ENCODE peak calls at places on chromosome 2, in four cellular contexts. A is HepG2, C is IMR-90, B is K562. H is an unnamed sample.

GRCh38 chr2:176589956-176590509 is 320.8 kb downstream of the MTX2 start:
- DNase-seq in A (no peak), C (peak; percentile 35), B (no peak), H (no peak)

GRCh38 chr2:67930156-67930555 is 132.6 kb downstream of the C1D start:
- DNase-seq in A (no peak), C (no peak), B (no peak), H (no peak)

GRCh38 chr2:126359494-126359893 is 296.5 kb upstream of the GYPC start:
- DNase-seq in A (no peak), C (peak; percentile 4), B (peak; percentile 15), H (no peak)

GRCh38 chr2:102226612-102227351 is 40.0 kb downstream of the IL1RL2 start:
- DNase-seq in A (no peak), C (peak; percentile 30), B (no peak), H (no peak)

GRCh38 chr2:15673919-15674636 is 82.4 kb downstream of the DDX1 start:
- DNase-seq in A (peak; percentile 73), C (peak; percentile 8), B (no peak), H (no peak)

GRCh38 chr2:37773354-37773753 is 101.9 kb upstream of the CDC42EP3 start:
- DNase-seq in A (no peak), C (no peak), B (no peak), H (no peak)

GRCh38 chr2:213004197-213004821 is 147.1 kb downstream of the IKZF2 start:
- DNase-seq in A (no peak), C (peak; percentile 16), B (no peak), H (no peak)

GRCh38 chr2:176876493-176877103 is 336.0 kb upstream of the HNRNPA3 start:
- DNase-seq in A (no peak), C (no peak), B (no peak), H (no peak)

GRCh38 chr2:236776695-236777251 is 207.1 kb downstream of the ACKR3 start:
- DNase-seq in A (no peak), C (peak; percentile 35), B (no peak), H (peak; percentile 33)

GRCh38 chr2:138105358-138105757 is 141.1 kb downstream of the HNMT start:
- DNase-seq in A (no peak), C (no peak), B (no peak), H (no peak)

GRCh38 chr2:138102664-138103063 is 138.4 kb downstream of the HNMT start:
- DNase-seq in A (no peak), C (no peak), B (no peak), H (no peak)

GRCh38 chr2:138101718-138102117 is 137.4 kb downstream of the HNMT start:
- DNase-seq in A (no peak), C (no peak), B (no peak), H (no peak)

GRCh38 chr2:138103156-138103555 is 138.9 kb downstream of the HNMT start:
- DNase-seq in A (no peak), C (no peak), B (no peak), H (no peak)

GRCh38 chr2:138104071-138104470 is 139.8 kb downstream of the HNMT start:
- DNase-seq in A (no peak), C (no peak), B (no peak), H (no peak)
- TF ChIP-seq MAZ in A (no peak), C (no peak), B (no peak), H (no peak)

DNA sequence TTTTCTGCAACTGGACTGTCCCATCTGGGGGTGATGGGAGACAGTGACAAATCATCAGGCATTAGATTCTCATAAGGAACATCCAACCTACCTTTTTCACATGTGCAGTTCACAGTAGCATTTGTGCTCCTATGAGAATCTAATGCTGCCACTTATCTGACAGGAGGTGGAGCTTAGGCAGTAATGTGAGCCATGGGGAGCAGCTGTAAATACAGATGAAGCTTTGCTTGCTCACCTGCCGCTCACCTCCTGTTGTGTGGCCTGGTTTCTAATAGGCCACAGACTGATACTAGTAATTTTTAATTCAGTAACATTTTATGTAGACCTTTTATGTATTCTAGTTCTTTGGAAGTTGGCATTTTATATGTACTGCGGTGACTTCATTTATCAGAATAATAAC is 180.1 kb upstream of the SPOPL start:
- DNase-seq in A (no peak), C (no peak), B (no peak), H (no peak)
- TF ChIP-seq BHLHE40 in A (no peak), C (no peak), B (no peak), H (no peak)

GRCh38 chr2:16828828-16829160 is 163.2 kb upstream of the CYRIA start:
- DNase-seq in A (no peak), C (no peak), B (no peak), H (no peak)
- TF ChIP-seq MAZ in A (no peak), C (no peak), B (no peak), H (no peak)

DNA sequence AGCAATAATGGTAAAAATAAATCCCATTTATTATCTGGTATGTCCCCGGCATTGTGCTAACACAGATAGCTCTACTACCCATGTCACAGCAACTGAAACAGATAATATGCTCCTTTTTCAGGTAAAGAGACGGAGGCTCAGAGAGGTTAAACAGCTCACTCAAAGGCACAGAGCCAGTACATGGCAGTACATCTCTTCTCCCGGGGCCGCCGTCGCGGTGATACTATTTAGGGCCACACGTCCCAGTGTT is 693 bp upstream of the PDK1 start:
- DNase-seq in A (no peak), C (no peak), B (no peak), H (no peak)
- TF ChIP-seq BHLHE40 in A (no peak), C (no peak), B (no peak), H (no peak)

GRCh38 chr2:26649322-26649721 is 8.2 kb upstream of the CIB4 start:
- DNase-seq in A (no peak), C (no peak), B (no peak), H (no peak)
- TF ChIP-seq MAZ in A (no peak), C (no peak), B (no peak), H (no peak)

GRCh38 chr2:219249203-219249980 is 3.7 kb upstream of the TUBA4B start:
- DNase-seq in A (peak; percentile 96), C (peak; percentile 75), B (no peak), H (peak; percentile 93)
- TF ChIP-seq BHLHE40 in A (no peak), C (no peak), B (no peak), H (no peak)

DNA sequence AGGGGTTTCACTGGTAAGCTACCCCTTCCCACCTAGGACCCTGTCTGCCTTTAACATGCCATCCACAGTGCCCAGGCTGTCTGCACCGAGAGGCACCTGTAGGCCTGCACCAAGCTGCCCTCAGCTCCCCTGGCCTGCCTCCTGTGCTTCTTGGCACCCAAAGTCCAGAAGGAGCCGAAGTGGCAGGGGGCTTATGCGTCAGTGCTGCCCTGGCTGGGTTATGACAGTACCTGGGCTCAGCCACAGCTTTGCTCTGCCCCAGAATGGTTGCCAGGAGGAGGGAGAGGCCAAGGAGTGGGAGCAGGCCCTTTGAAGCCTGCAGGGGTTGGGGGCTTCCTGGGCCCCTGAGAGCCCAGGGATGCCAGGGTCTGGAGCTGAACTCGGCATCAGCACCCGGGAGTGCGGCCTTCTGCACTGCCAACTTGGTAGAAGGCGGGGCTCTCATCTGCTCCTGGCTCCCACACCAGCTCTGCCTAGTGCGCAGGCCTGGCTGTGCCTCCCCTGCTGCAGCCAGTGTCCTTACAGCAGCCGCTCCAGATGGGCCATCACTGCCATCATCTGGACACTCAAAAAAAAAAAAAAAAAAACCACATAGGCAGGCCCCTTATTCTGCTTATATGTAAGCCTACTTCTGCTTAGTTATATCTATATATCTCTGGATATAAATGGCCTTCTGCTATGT is 155.4 kb downstream of the THSD7B start:
- DNase-seq in A (peak; percentile 7), C (no peak), B (no peak), H (no peak)
- TF ChIP-seq MAZ in A (no peak), C (no peak), B (no peak), H (no peak)

DNA sequence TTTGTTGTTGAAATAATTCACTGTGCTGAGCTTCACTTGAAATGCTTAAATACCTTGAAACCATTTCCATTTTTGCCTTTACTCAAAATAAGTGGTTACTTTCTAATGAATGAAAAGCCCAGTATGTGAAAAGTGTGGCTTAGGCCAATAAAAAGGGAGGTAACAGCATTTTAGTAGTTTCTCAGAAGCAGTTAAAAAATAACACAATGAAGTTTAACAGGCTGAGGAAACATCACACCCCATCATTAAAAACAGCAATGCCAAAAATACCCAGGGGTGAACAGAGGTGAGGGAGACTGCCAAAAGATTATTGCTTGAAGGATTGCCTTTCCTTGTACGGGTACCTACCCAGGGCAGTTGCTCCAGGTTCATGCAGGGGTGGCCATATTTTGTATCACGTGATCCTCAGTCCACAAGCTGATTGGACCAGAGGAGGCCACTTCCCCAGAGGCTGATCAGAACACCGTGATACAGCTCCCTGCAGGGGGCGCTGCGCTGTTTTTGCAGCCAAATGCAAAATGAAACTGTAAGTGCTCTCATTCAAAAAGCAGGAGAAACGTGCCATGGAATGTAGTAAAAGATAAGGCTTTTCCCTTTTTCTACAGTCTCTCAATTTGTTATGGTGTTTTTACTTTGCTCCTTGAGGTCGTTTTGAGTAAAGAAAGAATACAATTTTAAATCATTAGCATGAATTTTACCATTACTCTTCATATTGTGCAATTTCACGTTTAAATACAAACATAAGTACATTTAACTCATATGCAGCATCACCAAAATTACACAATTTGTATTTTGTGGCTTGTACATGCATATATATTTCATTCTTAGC is 70.2 kb upstream of the SH3BP4 start:
- DNase-seq in A (peak; percentile 98), C (peak; percentile 97), B (peak; percentile 91), H (peak; percentile 95)
- TF ChIP-seq BHLHE40 in A (peak; percentile 86), C (peak; percentile 88), B (no peak), H (no peak)

GRCh38 chr2:107418713-107419112 is 408.0 kb upstream of the RGPD4 start:
- DNase-seq in A (no peak), C (no peak), B (no peak), H (no peak)

GRCh38 chr2:107414376-107414775 is 412.3 kb upstream of the RGPD4 start:
- DNase-seq in A (no peak), C (no peak), B (no peak), H (no peak)

DNA sequence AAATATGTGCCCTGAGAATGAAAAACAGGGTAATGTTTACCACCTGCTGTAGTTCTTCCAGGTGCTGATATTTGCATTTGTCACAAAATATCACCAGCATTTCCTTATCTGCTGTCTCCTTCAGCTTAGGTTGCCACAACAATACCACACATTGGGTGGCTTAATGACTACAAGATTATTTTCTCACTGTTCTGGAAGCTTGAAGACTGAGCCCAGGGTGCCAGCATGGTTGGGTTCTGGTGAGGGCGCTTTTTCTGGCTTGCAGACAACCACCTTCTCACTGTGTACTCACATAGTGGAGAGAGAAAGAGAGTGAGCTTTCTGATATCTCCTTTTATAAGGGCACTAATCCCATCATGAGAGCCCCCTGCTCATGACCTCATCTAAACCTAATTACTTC is 407.5 kb upstream of the RGPD4 start:
- DNase-seq in A (no peak), C (no peak), B (no peak), H (no peak)
- TF ChIP-seq MAZ in A (no peak), C (no peak), B (no peak), H (no peak)

GRCh38 chr2:231710751-231711676 is 2.7 kb downstream of the PTMA start:
- DNase-seq in A (no peak), C (no peak), B (no peak), H (no peak)

GRCh38 chr2:231708773-231709635 is 679 bp downstream of the PTMA start:
- DNase-seq in A (no peak), C (peak; percentile 31), B (peak; percentile 18), H (no peak)

GRCh38 chr2:231708050-231708772 is at the start of gene PTMA:
- DNase-seq in A (peak; percentile 98), C (peak; percentile 100), B (peak; percentile 90), H (peak; percentile 100)

GRCh38 chr2:231709981-231710750 is 1.8 kb downstream of the PTMA start:
- DNase-seq in A (peak; percentile 78), C (peak; percentile 80), B (peak; percentile 91), H (peak; percentile 71)

GRCh38 chr2:231709636-231709980 is 1.3 kb downstream of the PTMA start:
- DNase-seq in A (no peak), C (no peak), B (peak; percentile 17), H (peak; percentile 62)
- TF ChIP-seq BHLHE40 in A (no peak), C (no peak), B (no peak), H (no peak)